ENCODE peak calls at places on chromosome 12, in ten cellular contexts. N is activated T-cell treated with anti-CD3 and anti-CD28 coated beads for 48 hours; R is stimulated activated CD4-positive, alpha-beta T cell treated with anti-CD3 and anti-CD28 coated beads, TNF-alpha, amount 100 ng/mL, for 24 hours; I is neural crest cell; Z is kidney tubule cell; L is aorta; U is Right ventricle myocardium inferior; W is AG20443; E is pancreas; V is CMK. D is an unnamed sample.

GRCh38 chr12:106918746-106919145 is 37.0 kb upstream of the TMEM263 start:
- DNase-seq in N (no peak), R (no peak), I (peak), Z (peak), L (no peak), U (no peak), W (no peak), E (no peak), V (no peak), D (no peak)

GRCh38 chr12:52264435-52264825 is 10.0 kb upstream of the KRT86 start:
- DNase-seq in N (no peak), R (no peak), I (no peak), Z (no peak), L (no peak), U (no peak), W (no peak), E (no peak), V (no peak), D (no peak)

GRCh38 chr12:40054554-40055226 is 51.2 kb downstream of the SLC2A13 start:
- DNase-seq in N (no peak), R (no peak), I (no peak), Z (no peak), L (no peak), U (no peak), W (peak), E (no peak), V (no peak), D (no peak)

GRCh38 chr12:98416845-98417244 is 98.5 kb upstream of the TMPO start:
- DNase-seq in N (no peak), R (no peak), I (no peak), Z (peak), L (no peak), U (no peak), W (peak), E (no peak), V (no peak), D (no peak)

GRCh38 chr12:21026302-21026701 is 104.7 kb upstream of the SLCO1B1 start:
- DNase-seq in N (no peak), R (no peak), I (no peak), Z (no peak), L (no peak), U (no peak), W (no peak), E (no peak), V (no peak), D (no peak)

GRCh38 chr12:51371295-51371953 is 19.8 kb downstream of the GALNT6 start:
- DNase-seq in N (no peak), R (no peak), I (no peak), Z (peak), L (peak), U (no peak), W (peak), E (peak), V (no peak), D (peak)

GRCh38 chr12:65825573-65826512 is 1.6 kb downstream of the HMGA2 start:
- DNase-seq in N (no peak), R (no peak), I (peak), Z (peak), L (peak), U (peak), W (peak), E (peak), V (no peak), D (peak)

GRCh38 chr12:88691811-88692210 is 111.5 kb upstream of the KITLG start:
- DNase-seq in N (no peak), R (no peak), I (no peak), Z (no peak), L (no peak), U (no peak), W (peak), E (no peak), V (no peak), D (no peak)

GRCh38 chr12:2168808-2169207 is 116.0 kb downstream of the CACNA1C start:
- DNase-seq in N (no peak), R (no peak), I (no peak), Z (peak), L (no peak), U (no peak), W (no peak), E (no peak), V (no peak), D (no peak)

GRCh38 chr12:100716658-100716948 is 78.0 kb upstream of the ANO4 start:
- DNase-seq in N (no peak), R (no peak), I (no peak), Z (no peak), L (no peak), U (no peak), W (peak), E (no peak), V (no peak), D (no peak)

GRCh38 chr12:106128526-106129430 is 10.0 kb downstream of the NUAK1 start:
- DNase-seq in N (no peak), R (no peak), I (no peak), Z (no peak), L (no peak), U (no peak), W (no peak), E (no peak), V (no peak), D (no peak)

GRCh38 chr12:47360771-47361388 is 281.1 kb upstream of the AMIGO2 start:
- DNase-seq in N (no peak), R (peak), I (no peak), Z (no peak), L (no peak), U (no peak), W (no peak), E (no peak), V (peak), D (no peak)

GRCh38 chr12:91863702-91864101 is 281.9 kb downstream of the BTG1 start:
- DNase-seq in N (no peak), R (no peak), I (no peak), Z (no peak), L (no peak), U (no peak), W (no peak), E (no peak), V (no peak), D (no peak)

GRCh38 chr12:116736962-116737773 is 701 bp downstream of the SPRING1 start:
- DNase-seq in N (no peak), R (no peak), I (no peak), Z (peak), L (peak), U (no peak), W (peak), E (no peak), V (no peak), D (no peak)

GRCh38 chr12:116964004-116964739 is 53.4 kb downstream of the FBXW8 start:
- DNase-seq in N (no peak), R (no peak), I (no peak), Z (no peak), L (no peak), U (no peak), W (no peak), E (no peak), V (no peak), D (no peak)

GRCh38 chr12:131828671-131829350 is 618 bp downstream of the MMP17 start:
- DNase-seq in N (no peak), R (no peak), I (no peak), Z (no peak), L (peak), U (peak), W (peak), E (no peak), V (no peak), D (no peak)

GRCh38 chr12:125684968-125685790 is 619.9 kb downstream of the AACS start:
- DNase-seq in N (no peak), R (no peak), I (no peak), Z (no peak), L (no peak), U (no peak), W (no peak), E (no peak), V (no peak), D (no peak)

GRCh38 chr12:69816082-69816481 is 8.9 kb upstream of the MYRFL start:
- DNase-seq in N (no peak), R (no peak), I (no peak), Z (no peak), L (no peak), U (no peak), W (no peak), E (no peak), V (no peak), D (no peak)

D was measured in T1000.